ENCODE peak calls at places on chromosomes 13 and 19, in six cellular contexts. W, H, Y, P, U and Q are unnamed samples.

GRCh38 chr13:28492527-28493367 is 2.2 kb downstream of the FLT1 start:
- DNase-seq in W (no peak), P (peak), H (no peak), U (no peak), Y (no peak), Q (no peak)

GRCh38 chr13:25872871-25873607 is 178.8 kb downstream of the SHISA2 start:
- DNase-seq in W (no peak), H (no peak), U (no peak), Y (no peak), P (no peak), Q (no peak)

GRCh38 chr19:35566738-35567137 is 3.3 kb upstream of the ATP4A start:
- DNase-seq in U (no peak), P (no peak), W (no peak), Y (no peak), H (no peak), Q (no peak)

GRCh38 chr13:97743946-97744345 is 209.5 kb upstream of the IPO5 start:
- DNase-seq in U (no peak), H (no peak), W (no peak), P (no peak), Y (no peak), Q (no peak)

GRCh38 chr13:109428146-109428545 is 358.2 kb downstream of the IRS2 start:
- DNase-seq in H (no peak), Y (no peak), W (no peak), U (no peak), P (no peak), Q (no peak)

GRCh38 chr19:16391301-16392055 is 66.9 kb downstream of the KLF2 start:
- DNase-seq in H (no peak), Y (no peak), U (no peak), W (no peak), P (no peak), Q (no peak)

GRCh38 chr13:37701306-37701705 is 102.7 kb upstream of the POSTN start:
- DNase-seq in U (no peak), H (no peak), P (no peak), Y (no peak), W (peak), Q (no peak)

GRCh38 chr13:99269627-99270252 is 11.6 kb upstream of the GPR18 start:
- DNase-seq in H (peak), Y (peak), U (peak), W (peak), P (no peak), Q (no peak)

GRCh38 chr19:345320-345879 is 804 bp upstream of the MIER2 start:
- DNase-seq in H (no peak), U (no peak), P (no peak), Y (no peak), W (no peak), Q (no peak)

GRCh38 chr13:49585220-49586157 is at the start of gene RCBTB1:
- DNase-seq in U (peak), H (peak), W (peak), P (no peak), Y (peak), Q (peak)

GRCh38 chr13:72255908-72256307 is 388.9 kb upstream of the DACH1 start:
- DNase-seq in H (peak), W (no peak), P (no peak), U (peak), Y (no peak), Q (peak)

GRCh38 chr19:17616961-17617806 is 61.7 kb downstream of the COLGALT1 start:
- DNase-seq in H (peak), W (peak), Y (peak), P (no peak), U (peak), Q (peak)

GRCh38 chr13:106520205-106521004 is 15.1 kb downstream of the EFNB2 start:
- DNase-seq in Y (no peak), W (peak), H (no peak), P (no peak), U (no peak), Q (no peak)

GRCh38 chr13:76792680-76793334 is 93.4 kb downstream of the KCTD12 start:
- DNase-seq in W (peak), P (no peak), U (no peak), Y (no peak), H (no peak), Q (no peak)

GRCh38 chr13:30551194-30551593 is 66.5 kb upstream of the USPL1 start:
- DNase-seq in U (peak), P (no peak), Y (no peak), H (peak), W (peak), Q (peak)

GRCh38 chr13:95100525-95101121 is 200.6 kb downstream of the ABCC4 start:
- DNase-seq in U (peak), Y (no peak), P (peak), H (no peak), W (peak), Q (peak)

GRCh38 chr19:15962319-15962718 is 13.5 kb downstream of the OR10H4 start:
- DNase-seq in H (no peak), Y (peak), W (no peak), U (no peak), P (no peak), Q (no peak)

GRCh38 chr19:34733266-34733825 is 697 bp upstream of the ZNF181 start:
- DNase-seq in U (peak), P (no peak), W (no peak), Y (peak), H (peak), Q (no peak)

GRCh38 chr13:112103971-112104872 is 37.3 kb downstream of the SOX1 start:
- DNase-seq in Y (no peak), W (no peak), P (no peak), U (no peak), H (no peak), Q (no peak)

GRCh38 chr19:53865918-53866696 is 1.6 kb upstream of the MYADM start:
- DNase-seq in H (peak), W (peak), U (peak), P (no peak), Y (peak), Q (peak)

GRCh38 chr13:74036373-74036772 is 97.8 kb downstream of the KLF12 start:
- DNase-seq in P (no peak), H (no peak), W (no peak), Y (no peak), U (no peak), Q (no peak)

GRCh38 chr13:111232191-111232590 is 88.3 kb upstream of the TEX29 start:
- DNase-seq in U (no peak), Y (no peak), W (no peak), H (no peak), P (no peak), Q (no peak)

GRCh38 chr19:31352296-31352781 is 3.1 kb upstream of the TSHZ3 start:
- DNase-seq in W (no peak), U (no peak), P (no peak), Y (no peak), H (peak), Q (no peak)

GRCh38 chr19:31354919-31355318 is 5.7 kb upstream of the TSHZ3 start:
- DNase-seq in Y (no peak), H (no peak), W (no peak), U (no peak), P (no peak), Q (no peak)

GRCh38 chr19:31354316-31354715 is 5.1 kb upstream of the TSHZ3 start:
- DNase-seq in P (no peak), U (no peak), H (peak), Y (no peak), W (no peak), Q (no peak)

GRCh38 chr19:31352782-31353651 is 3.8 kb upstream of the TSHZ3 start:
- DNase-seq in W (no peak), Y (no peak), P (no peak), U (no peak), H (peak), Q (no peak)

GRCh38 chr19:31353826-31354225 is 4.6 kb upstream of the TSHZ3 start:
- DNase-seq in W (no peak), H (no peak), U (no peak), Y (no peak), P (no peak), Q (no peak)
- TF ChIP-seq USF2 in W (no peak), H (no peak), U (no peak), Y (no peak), P (no peak), Q (no peak)

GRCh38 chr13:20129076-20129475 is 31.8 kb downstream of the GJA3 start:
- DNase-seq in W (no peak), U (no peak), H (no peak), P (no peak), Y (no peak), Q (no peak)

GRCh38 chr13:20127563-20128458 is 33.0 kb downstream of the GJA3 start:
- DNase-seq in Y (no peak), U (peak), P (no peak), H (peak), W (peak), Q (peak)

GRCh38 chr13:20127263-20127562 is 33.6 kb downstream of the GJA3 start:
- DNase-seq in H (no peak), W (no peak), U (peak), Y (no peak), P (no peak), Q (no peak)

GRCh38 chr13:20130012-20130411 is 30.8 kb downstream of the GJA3 start:
- DNase-seq in U (no peak), W (no peak), Y (no peak), P (no peak), H (no peak), Q (no peak)

DNA sequence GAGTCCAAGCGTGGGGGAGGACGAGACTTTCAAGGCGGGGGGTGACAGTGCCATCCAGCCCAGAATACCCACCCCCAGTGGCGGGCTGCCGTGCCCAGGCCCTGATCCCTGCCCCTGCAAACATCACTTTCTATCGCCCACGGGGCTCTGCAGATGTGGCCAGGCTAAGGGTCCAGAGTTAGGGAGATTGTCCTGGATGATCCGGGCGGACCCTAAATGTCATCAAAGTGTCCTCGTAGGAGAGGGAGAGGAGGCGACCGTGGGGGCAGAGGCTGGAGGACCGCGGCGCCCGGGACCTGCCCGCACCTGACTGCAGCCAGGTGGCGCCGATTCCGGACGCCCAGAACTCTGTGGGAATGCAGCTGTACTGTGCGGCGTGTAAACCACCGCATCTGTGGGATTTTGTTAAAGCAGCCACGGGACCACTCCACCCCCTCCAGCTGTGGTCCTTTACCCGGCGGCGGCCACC is 32.4 kb downstream of the GJA3 start:
- DNase-seq in P (no peak), Y (no peak), U (peak), W (no peak), H (peak), Q (no peak)
- TF ChIP-seq SMC3 in P (no peak), Y (no peak), U (no peak), W (no peak), H (no peak), Q (no peak)

GRCh38 chr19:48315712-48316111 is 9.6 kb upstream of the EMP3 start:
- DNase-seq in Y (no peak), W (no peak), H (no peak), P (no peak), U (no peak), Q (no peak)
- H3K27ac ChIP-seq in Y (no peak), W (no peak), H (no peak), P (no peak), U (no peak), Q (no peak)

DNA sequence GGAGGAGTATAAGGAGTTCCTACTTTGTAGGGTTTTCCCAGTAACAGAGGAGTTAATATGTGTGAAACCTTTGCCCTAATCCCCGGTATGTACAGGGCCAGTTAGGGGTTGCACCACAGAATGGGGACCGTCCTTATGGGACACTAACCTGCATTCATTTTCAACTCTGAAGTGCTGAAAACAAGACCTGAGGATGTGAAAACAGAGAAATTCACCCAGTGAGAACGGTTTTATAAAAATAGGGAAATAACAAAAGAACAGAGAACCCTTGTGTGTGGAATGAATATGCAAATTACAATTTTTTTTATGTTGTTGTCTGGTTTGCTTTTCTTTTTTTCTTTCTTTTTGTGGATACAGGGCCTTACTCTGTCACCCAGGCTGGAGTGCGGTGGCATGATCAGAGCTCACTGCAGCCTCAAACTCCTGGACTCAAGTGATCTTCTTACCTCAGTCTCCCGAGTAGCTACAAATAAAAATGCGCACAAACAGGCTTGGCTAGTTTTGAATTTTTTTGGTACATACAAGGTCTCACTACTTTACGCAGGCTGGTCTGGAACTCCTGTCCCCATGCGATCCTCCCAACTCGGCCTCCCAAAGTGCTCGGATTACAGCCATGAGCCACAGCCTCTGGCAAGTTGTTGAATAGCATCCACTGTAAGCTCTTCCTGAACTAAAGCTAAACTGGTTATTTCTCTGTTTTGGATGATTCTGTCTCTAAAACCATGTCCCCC is 10.6 kb downstream of the CLC start:
- DNase-seq in H (no peak), U (no peak), Y (no peak), W (no peak), P (peak), Q (no peak)
- TF ChIP-seq USF2 in H (no peak), U (no peak), Y (no peak), W (no peak), P (no peak), Q (no peak)

GRCh38 chr19:3005345-3005744 is 23.7 kb downstream of the TLE2 start:
- DNase-seq in U (no peak), P (no peak), Y (no peak), W (no peak), H (peak), Q (no peak)

GRCh38 chr19:3004522-3004921 is 24.6 kb downstream of the TLE2 start:
- DNase-seq in W (no peak), U (no peak), P (no peak), H (no peak), Y (no peak), Q (no peak)

GRCh38 chr19:3007975-3008374 is 21.1 kb downstream of the TLE2 start:
- DNase-seq in P (no peak), U (no peak), Y (no peak), H (no peak), W (no peak), Q (no peak)

GRCh38 chr19:3008994-3009393 is 20.1 kb downstream of the TLE2 start:
- DNase-seq in Y (no peak), H (no peak), W (no peak), U (no peak), P (no peak), Q (no peak)

GRCh38 chr19:3006075-3006767 is 22.9 kb downstream of the TLE2 start:
- DNase-seq in P (no peak), Y (peak), H (no peak), U (no peak), W (no peak), Q (peak)
- TF ChIP-seq SMC3 in P (no peak), Y (no peak), H (no peak), U (no peak), W (no peak), Q (no peak)

DNA sequence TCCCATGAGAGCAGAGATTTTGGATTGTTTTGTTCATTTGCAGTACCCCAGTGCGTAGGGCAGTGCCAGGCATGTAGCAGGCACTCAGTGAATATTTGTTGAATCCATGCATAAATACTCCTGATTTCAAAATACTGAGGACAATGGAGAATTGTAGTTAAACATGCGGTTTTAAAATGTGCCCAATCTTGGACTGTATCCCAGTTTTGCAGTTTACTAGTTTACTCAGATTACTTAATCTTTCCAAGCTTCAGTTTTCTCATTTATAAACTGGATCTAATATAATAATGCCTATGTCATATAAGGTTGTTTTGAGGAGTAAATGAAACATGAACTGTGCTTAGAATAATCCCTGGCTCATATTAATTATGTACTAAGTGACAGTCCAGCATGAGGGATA is 39.0 kb downstream of the RCBTB2 start:
- DNase-seq in P (no peak), U (no peak), Y (no peak), H (no peak), W (peak), Q (no peak)
- H3K27ac ChIP-seq in P (peak), U (no peak), Y (no peak), H (no peak), W (no peak), Q (no peak)